ENCODE peak calls at places on chromosome 6, in five cellular contexts. Z is ascending aorta, A is endothelial cell, S is endothelial cell of umbilical vein, U is NCI-H774. N is an unnamed sample.

GRCh38 chr6:136225496-136225895 is 24.6 kb downstream of the MTFR2 start:
- DNase-seq in Z (no peak), U (no peak), A (no peak), S (no peak), N (no peak)

GRCh38 chr6:123208111-123208510 is 212.1 kb downstream of the CLVS2 start:
- DNase-seq in Z (no peak), A (no peak), U (no peak), S (no peak), N (peak)

GRCh38 chr6:125802943-125803377 is 12.2 kb downstream of the NCOA7 start:
- DNase-seq in Z (no peak), S (peak), A (no peak), U (no peak), N (no peak)

GRCh38 chr6:161354241-161354840 is 80.5 kb upstream of the AGPAT4 start:
- DNase-seq in S (no peak), A (no peak), Z (no peak), U (no peak), N (no peak)

GRCh38 chr6:2852921-2853322 is 11.3 kb upstream of the SERPINB1 start:
- DNase-seq in U (no peak), A (no peak), S (no peak), Z (no peak), N (no peak)

GRCh38 chr6:167146977-167147376 is 10.8 kb downstream of the GPR31 start:
- DNase-seq in U (no peak), Z (no peak), A (no peak), S (no peak), N (no peak)

GRCh38 chr6:23647045-23647444 is 479.0 kb upstream of the NRSN1 start:
- DNase-seq in Z (no peak), A (no peak), S (no peak), U (peak), N (no peak)

GRCh38 chr6:157798851-157799250 is 24.2 kb upstream of the SNX9 start:
- DNase-seq in S (no peak), A (no peak), Z (no peak), U (no peak), N (no peak)

GRCh38 chr6:63571382-63571882 is 848 bp upstream of the LOC128125822 start:
- DNase-seq in A (no peak), S (no peak), U (peak), Z (no peak), N (no peak)

GRCh38 chr6:125188037-125188436 is 34.5 kb downstream of the TPD52L1 start:
- DNase-seq in U (no peak), A (no peak), Z (no peak), S (no peak), N (no peak)

GRCh38 chr6:37051138-37052026 is 45.9 kb downstream of the FGD2 start:
- DNase-seq in A (peak), Z (peak), U (peak), S (peak), N (peak)

GRCh38 chr6:28215425-28215824 is 9.7 kb upstream of the ZSCAN9 start:
- DNase-seq in S (no peak), A (no peak), U (no peak), Z (no peak), N (no peak)

GRCh38 chr6:105678516-105678915 is 275.6 kb upstream of the PREP start:
- DNase-seq in Z (no peak), S (no peak), U (no peak), A (no peak), N (no peak)

GRCh38 chr6:139480356-139480833 is 105.9 kb upstream of the CITED2 start:
- DNase-seq in S (no peak), Z (no peak), U (no peak), A (no peak), N (no peak)